ENCODE peak calls at places on chromosomes 5 and 9, in five cellular contexts. B, H, G, U and Q are unnamed samples.

GRCh38 chr5:163915481-163915961 is 410.1 kb downstream of the MAT2B start:
- DNase-seq in U (peak; percentile 52), G (no peak), H (no peak), B (no peak), Q (no peak)

GRCh38 chr5:113250341-113250953 is 184.3 kb downstream of the TSSK1B start:
- DNase-seq in G (peak; percentile 91), U (peak; percentile 28), B (no peak), H (peak; percentile 42), Q (peak; percentile 31)

GRCh38 chr5:73412597-73412988 is 36.0 kb downstream of the FOXD1 start:
- DNase-seq in G (no peak), B (no peak), H (no peak), U (no peak), Q (no peak)

GRCh38 chr9:118586978-118587377 is 782.3 kb downstream of the BRINP1 start:
- DNase-seq in G (no peak), H (no peak), B (no peak), U (no peak), Q (no peak)

GRCh38 chr5:163574477-163575440 is 69.3 kb downstream of the MAT2B start:
- DNase-seq in G (no peak), B (peak; percentile 26), U (no peak), H (no peak), Q (no peak)

GRCh38 chr9:138044485-138045383 is 167.2 kb downstream of the CACNA1B start:
- DNase-seq in H (no peak), G (peak; percentile 50), B (peak; percentile 31), U (no peak), Q (peak; percentile 23)

GRCh38 chr9:98479967-98480847 is 224.8 kb upstream of the TBC1D2 start:
- DNase-seq in B (no peak), U (no peak), G (no peak), H (no peak), Q (no peak)

GRCh38 chr9:98009437-98009836 is 26.3 kb downstream of the ANP32B start:
- DNase-seq in H (no peak), B (no peak), G (no peak), U (no peak), Q (no peak)

GRCh38 chr5:169945831-169946261 is 34.4 kb downstream of the INSYN2B start:
- DNase-seq in H (no peak), G (peak; percentile 66), U (no peak), B (peak; percentile 26), Q (peak; percentile 26)

GRCh38 chr9:4137234-4137633 is 162.6 kb downstream of the GLIS3 start:
- DNase-seq in B (no peak), H (no peak), G (no peak), U (no peak), Q (no peak)

GRCh38 chr9:117704024-117704575 is at the start of gene TLR4:
- DNase-seq in H (peak; percentile 61), G (peak; percentile 81), B (no peak), U (peak; percentile 71), Q (peak; percentile 54)

GRCh38 chr9:8924529-8924928 is 1125.0 kb upstream of the DMAC1 start:
- DNase-seq in B (no peak), U (no peak), H (no peak), G (no peak), Q (no peak)

GRCh38 chr5:56354836-56355235 is 121.7 kb upstream of the ANKRD55 start:
- DNase-seq in H (no peak), B (no peak), G (no peak), U (no peak), Q (no peak)

GRCh38 chr5:147887925-147888324 is 9.4 kb downstream of the SCGB3A2 start:
- DNase-seq in B (no peak), G (no peak), H (no peak), U (no peak), Q (no peak)

GRCh38 chr9:93597871-93598646 is 21.7 kb downstream of the PHF2 start:
- DNase-seq in G (no peak), U (no peak), H (no peak), B (no peak), Q (no peak)

GRCh38 chr9:128917151-128917849 is 3.5 kb upstream of the PHYHD1 start:
- DNase-seq in H (peak; percentile 71), U (peak; percentile 73), G (peak; percentile 93), B (no peak), Q (peak; percentile 88)

DNA sequence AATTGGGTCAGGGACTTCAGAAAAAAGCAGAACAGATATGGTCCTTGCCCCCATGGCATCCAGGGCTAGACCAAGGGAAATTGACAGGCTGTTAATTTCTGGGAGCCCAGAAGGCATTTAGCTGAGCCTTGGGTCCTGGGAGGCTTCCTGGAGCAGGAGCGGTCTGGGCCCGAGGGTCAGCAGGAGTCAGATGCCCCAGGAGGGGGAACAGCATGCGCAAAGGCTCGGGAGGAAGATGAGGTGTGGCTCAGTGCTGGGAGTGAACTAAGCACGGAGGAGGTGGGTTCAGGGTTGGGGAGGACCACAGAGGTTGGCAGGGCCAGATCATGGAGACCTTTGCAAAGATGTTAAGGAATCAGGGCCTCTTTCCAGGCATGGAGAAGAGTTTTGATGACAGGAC is 48.2 kb upstream of the NEURL1B start:
- DNase-seq in G (no peak), H (no peak), B (no peak), U (no peak), Q (no peak)
- H3K27me3 ChIP-seq in G (no peaks in the 10 kb centered on the region), H (no peaks in the 10 kb centered on the region), B (peaks cover 13% of the 10 kb centered on the region), U (no peaks in the 10 kb centered on the region), Q (no peaks in the 10 kb centered on the region)

GRCh38 chr5:67287795-67288194 is 91.2 kb upstream of the CD180 start:
- DNase-seq in B (no peak), H (no peak), G (no peak), U (no peak), Q (no peak)
- TF ChIP-seq EP300 in B (peak; percentile 18), H (peak; percentile 37), G (no peak), U (no peak), Q (no peak)

DNA sequence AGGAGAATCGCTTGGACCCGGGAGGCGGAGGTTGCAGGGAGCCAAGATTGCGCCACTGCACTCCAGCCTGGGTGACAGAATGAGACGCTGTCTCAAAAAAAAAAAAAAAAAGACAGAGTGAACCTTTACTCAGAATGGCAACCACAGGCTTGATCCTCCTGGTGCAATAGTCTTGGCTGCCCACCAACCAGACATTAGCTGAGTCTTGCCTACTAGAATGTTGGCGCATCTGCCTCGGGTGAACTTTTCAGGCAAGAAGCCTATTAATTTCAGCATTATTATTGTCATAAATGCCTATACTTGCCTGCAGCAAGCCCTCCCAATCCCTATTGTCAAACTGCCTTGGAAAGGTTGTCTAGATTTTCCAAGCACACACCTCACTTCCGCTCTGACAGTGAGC is 4.2 kb downstream of the SERINC5 start:
- DNase-seq in G (no peak), U (no peak), H (no peak), B (no peak), Q (no peak)
- H3K4me1 ChIP-seq in G (peaks cover 61% of the 10 kb centered on the region), U (peaks cover 82% of the 10 kb centered on the region), H (no peaks in the 10 kb centered on the region), B (peaks cover 14% of the 10 kb centered on the region), Q (peaks cover 46% of the 10 kb centered on the region)

GRCh38 chr9:134188421-134189166 is 24.2 kb upstream of the RNU6ATAC start:
- DNase-seq in B (peak; percentile 36), H (peak; percentile 14), G (peak; percentile 71), U (no peak), Q (no peak)
- H3K27me3 ChIP-seq in B (no peaks in the 10 kb centered on the region), H (no peaks in the 10 kb centered on the region), G (no peaks in the 10 kb centered on the region), U (peaks cover 21% of the 10 kb centered on the region), Q (peaks cover 28% of the 10 kb centered on the region)

DNA sequence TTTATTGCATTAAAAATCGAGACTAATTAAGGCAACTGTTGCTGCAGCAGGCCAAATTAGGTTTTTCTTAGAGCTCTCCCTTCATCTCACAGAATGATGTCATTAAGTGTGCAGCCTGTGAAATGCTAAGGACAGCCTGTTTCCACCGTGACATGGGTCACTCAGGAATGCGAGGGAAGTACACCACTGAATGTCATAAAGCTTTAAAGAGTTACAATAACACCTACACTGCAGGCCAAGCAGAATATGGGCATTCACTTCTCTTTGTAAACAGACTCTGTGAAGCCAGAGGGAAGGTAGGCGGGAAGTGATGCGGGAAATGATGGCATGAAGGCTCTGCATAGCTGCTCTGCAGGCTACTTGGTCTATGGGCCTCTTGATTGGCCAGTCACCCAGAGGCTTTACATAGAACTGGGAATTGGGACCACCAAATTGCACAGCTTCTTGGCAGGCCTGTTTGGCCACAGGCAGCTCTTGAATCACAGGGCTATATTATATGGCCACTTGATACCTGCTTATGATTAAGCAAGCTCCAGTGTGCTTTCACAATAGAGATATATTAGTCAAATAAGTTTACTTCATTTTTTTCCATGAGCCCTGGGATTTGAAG is 28.4 kb upstream of the AOPEP start:
- DNase-seq in H (no peak), B (no peak), U (no peak), G (no peak), Q (no peak)
- TF ChIP-seq EP300 in H (peak; percentile 82), B (no peak), U (no peak), G (no peak), Q (no peak)

DNA sequence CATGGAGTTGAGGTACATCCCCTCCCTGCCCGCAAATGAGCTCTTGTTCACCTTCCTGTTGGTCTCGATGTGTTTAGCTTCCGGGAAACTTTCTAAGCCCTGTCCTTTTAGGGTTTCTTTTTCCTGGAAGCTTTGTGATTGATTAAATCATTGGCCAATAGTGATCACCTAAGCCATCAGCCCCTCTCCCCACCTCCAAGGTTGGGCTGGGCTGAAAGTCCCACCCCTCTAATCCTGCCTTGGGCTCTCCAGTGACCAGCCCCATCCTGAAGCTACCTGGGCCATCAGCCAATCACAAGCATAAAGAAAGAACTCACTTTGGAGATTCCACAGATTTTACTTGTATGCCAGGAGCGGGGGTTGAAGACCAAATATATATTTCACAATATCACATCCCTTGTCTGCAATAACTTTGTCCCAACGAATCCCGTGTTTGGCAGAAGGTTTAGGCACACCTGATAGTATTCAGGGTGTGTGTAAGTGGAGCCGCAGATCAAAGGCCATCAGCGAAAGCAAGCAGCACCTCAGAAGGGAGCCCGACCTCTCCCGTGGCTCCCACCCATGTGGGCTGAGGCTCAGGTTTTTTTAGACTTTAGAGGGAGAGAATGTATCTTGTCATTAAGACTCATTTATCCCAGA is 20.3 kb downstream of the ROPN1L start:
- DNase-seq in B (no peak), G (no peak), H (no peak), U (no peak), Q (no peak)
- H3K4me1 ChIP-seq in B (peaks cover 2% of the 10 kb centered on the region), G (no peaks in the 10 kb centered on the region), H (no peaks in the 10 kb centered on the region), U (peaks cover 6% of the 10 kb centered on the region), Q (peaks cover 27% of the 10 kb centered on the region)